ENCODE peak calls at places on chromosomes 4 and X, in ten cellular contexts. Z is lower leg skin; V is NCI-H1105 treated with DMSO at 0.1 percent for 48 hours; C is cardiac muscle cell; J is naive thymus-derived CD4-positive, alpha-beta T cell; R is right atrium auricular region; W is AG09319; E is AG20443; U is CD8-positive, alpha-beta memory T cell; H is stimulated activated CD8-positive, alpha-beta memory T cell treated with anti-CD3 and anti-CD28 coated beads, Interleukin-7, amount 100 ng/mL, for 24 hours. D is an unnamed sample.

GRCh38 chr4:147019061-147019460 is 73.4 kb upstream of the TTC29 start:
- DNase-seq in E (peak; percentile 77), C (peak; percentile 77), H (peak; percentile 6), J (peak; percentile 40), V (peak; percentile 12), R (peak; percentile 71), Z (peak; percentile 65), W (peak; percentile 29), U (peak; percentile 31), D (peak; percentile 32)

GRCh38 chrX:31580227-31580626 is 508.4 kb upstream of the FTHL17 start:
- DNase-seq in W (no peak), J (no peak), C (no peak), V (no peak), U (no peak), E (no peak), H (no peak), Z (no peak), R (no peak), D (no peak)

GRCh38 chrX:24153175-24153795 is 3.8 kb downstream of the ZFX start:
- DNase-seq in J (no peak), E (no peak), H (no peak), W (no peak), V (no peak), R (no peak), C (peak; percentile 36), Z (no peak), U (peak; percentile 21), D (no peak)

GRCh38 chrX:13965531-13965930 is 64.2 kb downstream of the GEMIN8 start:
- DNase-seq in R (no peak), W (no peak), J (no peak), Z (no peak), V (no peak), U (no peak), H (no peak), C (no peak), E (no peak), D (no peak)

GRCh38 chr4:4591071-4591470 is 49.2 kb upstream of the STX18 start:
- DNase-seq in Z (no peak), H (no peak), V (no peak), E (no peak), U (no peak), W (no peak), J (no peak), C (no peak), R (no peak), D (no peak)

GRCh38 chr4:182826391-182826790 is 90.8 kb downstream of the DCTD start:
- DNase-seq in Z (no peak), C (no peak), R (no peak), J (no peak), H (no peak), E (no peak), W (no peak), U (no peak), V (no peak), D (no peak)

GRCh38 chrX:37371578-37371981 is 22.4 kb downstream of the PRRG1 start:
- DNase-seq in U (no peak), E (peak; percentile 5), H (no peak), W (no peak), C (no peak), Z (no peak), J (no peak), R (no peak), V (no peak), D (no peak)

GRCh38 chr4:139278956-139279722 is 886 bp downstream of the MGARP start:
- DNase-seq in W (no peak), J (no peak), H (no peak), Z (no peak), R (no peak), U (peak; percentile 16), V (peak; percentile 15), E (peak; percentile 49), C (no peak), D (no peak)

GRCh38 chr4:142160509-142160908 is 524.1 kb downstream of the IL15 start:
- DNase-seq in H (no peak), V (no peak), C (no peak), U (no peak), W (no peak), E (no peak), R (no peak), Z (no peak), J (no peak), D (no peak)

GRCh38 chr4:72786401-72786990 is 217.5 kb upstream of the ADAMTS3 start:
- DNase-seq in W (no peak), U (no peak), V (no peak), Z (no peak), E (no peak), C (peak; percentile 13), J (no peak), R (no peak), H (no peak), D (no peak)

GRCh38 chr4:70473691-70474090 is 1.7 kb downstream of the MUC7 start:
- DNase-seq in E (no peak), W (no peak), Z (no peak), U (no peak), V (no peak), J (no peak), H (no peak), C (no peak), R (no peak), D (no peak)

GRCh38 chr4:137125011-137125410 is 407.3 kb downstream of the PCDH18 start:
- DNase-seq in H (no peak), R (no peak), C (peak; percentile 37), V (no peak), E (peak; percentile 61), J (no peak), Z (peak; percentile 15), W (peak; percentile 54), U (no peak), D (no peak)

GRCh38 chr4:146379744-146380143 is 142.0 kb downstream of the SLC10A7 start:
- DNase-seq in J (no peak), C (peak; percentile 15), E (no peak), Z (no peak), U (no peak), W (no peak), H (no peak), V (no peak), R (no peak), D (no peak)

GRCh38 chr4:61507091-61507490 is 307.0 kb downstream of the ADGRL3 start:
- DNase-seq in H (no peak), V (no peak), R (no peak), W (no peak), J (no peak), U (no peak), E (no peak), Z (no peak), C (peak; percentile 15), D (peak; percentile 36)

GRCh38 chrX:105323951-105324350 is 103.5 kb upstream of the TEX13A start:
- DNase-seq in C (peak; percentile 10), V (peak; percentile 30), W (no peak), H (no peak), Z (no peak), E (no peak), U (no peak), J (no peak), R (no peak), D (no peak)

GRCh38 chrX:9992724-9993123 is 25.6 kb downstream of the CLDN34 start:
- DNase-seq in R (no peak), V (no peak), W (no peak), U (no peak), C (no peak), H (no peak), E (no peak), J (no peak), Z (no peak), D (no peak)

GRCh38 chrX:27968891-27969290 is 12.4 kb downstream of the DCAF8L1 start:
- DNase-seq in J (no peak), R (no peak), H (no peak), C (no peak), E (no peak), Z (no peak), W (no peak), V (no peak), U (no peak), D (no peak)

GRCh38 chr4:109559625-109559982 is 442 bp upstream of the MCUB start:
- DNase-seq in C (peak; percentile 60), R (no peak), W (no peak), J (no peak), V (no peak), H (peak; percentile 9), E (peak; percentile 61), Z (no peak), U (no peak), D (no peak)

GRCh38 chr4:78296261-78296660 is 239.1 kb downstream of the FRAS1 start:
- DNase-seq in V (no peak), J (no peak), H (no peak), C (no peak), W (no peak), E (no peak), R (no peak), Z (no peak), U (no peak), D (no peak)

GRCh38 chrX:154735695-154736393 is 15.0 kb downstream of the GAB3 start:
- DNase-seq in W (no peak), Z (no peak), U (no peak), V (no peak), H (no peak), E (peak; percentile 58), J (no peak), R (no peak), C (peak; percentile 94), D (no peak)

GRCh38 chrX:133985164-133986007 is at the start of gene GPC3:
- DNase-seq in W (no peak), Z (no peak), J (peak; percentile 42), U (peak; percentile 34), E (peak; percentile 36), V (peak; percentile 73), C (peak; percentile 65), H (peak; percentile 1), R (no peak), D (no peak)

GRCh38 chr4:89765966-89766365 is 71.0 kb downstream of the SNCA start:
- DNase-seq in J (no peak), H (no peak), E (peak; percentile 44), W (peak; percentile 84), Z (peak; percentile 42), U (no peak), V (peak; percentile 31), R (no peak), C (peak; percentile 92), D (no peak)

GRCh38 chr4:108068422-108068821 is 78.7 kb downstream of the HADH start:
- DNase-seq in H (no peak), J (no peak), C (peak; percentile 20), W (no peak), E (no peak), Z (no peak), V (no peak), U (no peak), R (no peak), D (no peak)

GRCh38 chr4:6687947-6688878 is 5.5 kb upstream of the S100P start:
- DNase-seq in W (no peak), Z (no peak), E (no peak), V (no peak), H (no peak), C (no peak), R (no peak), U (no peak), J (no peak), D (no peak)

GRCh38 chr4:78654809-78655208 is 103.2 kb downstream of the ANXA3 start:
- DNase-seq in E (peak; percentile 70), J (no peak), U (no peak), Z (no peak), V (no peak), H (no peak), R (no peak), W (peak; percentile 75), C (peak; percentile 79), D (no peak)

GRCh38 chr4:120658772-120659171 is 263.8 kb downstream of the PRDM5 start:
- DNase-seq in R (no peak), Z (no peak), E (no peak), V (no peak), C (peak; percentile 18), J (no peak), H (no peak), U (no peak), W (no peak), D (no peak)

GRCh38 chr4:157043131-157043530 is 32.8 kb upstream of the GLRB start:
- DNase-seq in H (no peak), C (peak; percentile 43), Z (no peak), J (no peak), W (no peak), U (no peak), V (no peak), E (peak; percentile 23), R (no peak), D (peak; percentile 5)

GRCh38 chr4:89894654-89895652 is at the start of gene MMRN1:
- DNase-seq in V (no peak), C (peak; percentile 10), H (no peak), Z (no peak), R (no peak), J (peak; percentile 28), E (no peak), W (no peak), U (peak; percentile 7), D (no peak)